ENCODE peak calls at places on chromosome X, in six cellular contexts. V is CD8-positive, alpha-beta memory T cell; D is GM12865; S is HepG2; W is CD8-positive, alpha-beta T cell; B is NB4. O is an unnamed sample.
A peak's percentile ranks its signal among the peaks of the same experiment; 100 is the strongest.

GRCh38 chrX:74535211-74535621 is 79.2 kb downstream of the RLIM start:
- DNase-seq in V (no peak), D (peak; percentile 35), S (peak; percentile 16), W (no peak), B (peak; percentile 81), O (peak; percentile 88)

GRCh38 chrX:132270021-132270420 is 50.8 kb upstream of the RAP2C start:
- DNase-seq in V (no peak), D (no peak), S (no peak), W (no peak), B (no peak), O (no peak)

GRCh38 chrX:118254611-118255010 is 91.3 kb upstream of the WDR44 start:
- DNase-seq in V (no peak), D (peak; percentile 61), S (peak; percentile 7), W (peak; percentile 38), B (peak; percentile 58), O (peak; percentile 75)

GRCh38 chrX:17634542-17635207 is 102.6 kb upstream of the SCML1 start:
- DNase-seq in V (no peak), D (no peak), S (no peak), W (no peak), B (no peak), O (no peak)

GRCh38 chrX:24647257-24648058 is at the start of gene PCYT1B:
- DNase-seq in V (peak; percentile 49), D (peak; percentile 5), S (no peak), W (peak; percentile 52), B (peak; percentile 85), O (peak; percentile 81)

GRCh38 chrX:105483011-105483410 is 262.5 kb upstream of the TEX13A start:
- DNase-seq in V (no peak), D (no peak), S (no peak), W (no peak), B (no peak), O (no peak)

GRCh38 chrX:1124531-1124930 is 87.9 kb downstream of the CRLF2 start:
- DNase-seq in V (no peak), D (no peak), S (no peak), W (no peak), B (no peak), O (no peak)

GRCh38 chrX:14927391-14927790 is 54.2 kb downstream of the MOSPD2 start:
- DNase-seq in V (no peak), D (no peak), S (no peak), W (no peak), B (no peak), O (no peak)

GRCh38 chrX:20231598-20231997 is 35.1 kb downstream of the RPS6KA3 start:
- DNase-seq in V (no peak), D (no peak), S (no peak), W (no peak), B (no peak), O (no peak)

GRCh38 chrX:105282077-105282476 is 61.6 kb upstream of the TEX13A start:
- DNase-seq in V (no peak), D (no peak), S (no peak), W (no peak), B (no peak), O (no peak)

GRCh38 chrX:1336331-1337143 is at the start of gene IL3RA:
- DNase-seq in V (no peak), D (peak; percentile 71), S (no peak), W (no peak), B (peak; percentile 92), O (no peak)

GRCh38 chrX:109890910-109891502 is 111.9 kb upstream of the TMEM164 start:
- DNase-seq in V (peak; percentile 29), D (peak; percentile 66), S (peak; percentile 43), W (peak; percentile 39), B (peak; percentile 79), O (peak; percentile 77)

GRCh38 chrX:119617511-119618164 is 11.4 kb upstream of the NKRF start:
- DNase-seq in V (no peak), D (peak; percentile 59), S (no peak), W (no peak), B (no peak), O (peak; percentile 40)

GRCh38 chrX:107686792-107687191 is 58.5 kb downstream of the PRPS1 start:
- DNase-seq in V (no peak), D (no peak), S (no peak), W (no peak), B (peak; percentile 48), O (no peak)

GRCh38 chrX:114584983-114585842 is 1.3 kb downstream of the HTR2C start:
- DNase-seq in V (no peak), D (no peak), S (no peak), W (no peak), B (no peak), O (no peak)

GRCh38 chrX:80432863-80433262 is 12.6 kb downstream of the TENT5D start:
- DNase-seq in V (no peak), D (no peak), S (no peak), W (no peak), B (peak; percentile 26), O (no peak)

GRCh38 chrX:72498782-72499181 is 73.9 kb downstream of the HDAC8 start:
- DNase-seq in V (no peak), D (peak; percentile 4), S (no peak), W (no peak), B (peak; percentile 66), O (peak; percentile 53)

GRCh38 chrX:45445745-45446412 is 245.2 kb upstream of the DIPK2B start:
- DNase-seq in V (no peak), D (no peak), S (no peak), W (no peak), B (peak; percentile 35), O (peak; percentile 44)

GRCh38 chrX:97740886-97741285 is 857.2 kb downstream of the RPA4 start:
- DNase-seq in V (no peak), D (no peak), S (no peak), W (no peak), B (no peak), O (no peak)

GRCh38 chrX:24229400-24229879 is 79.9 kb downstream of the ZFX start:
- DNase-seq in V (no peak), D (peak; percentile 28), S (no peak), W (no peak), B (no peak), O (no peak)

GRCh38 chrX:131066237-131066636 is 8.1 kb downstream of the ARHGAP36 start:
- DNase-seq in V (no peak), D (no peak), S (no peak), W (no peak), B (no peak), O (no peak)

GRCh38 chrX:131068945-131069719 is 11.0 kb downstream of the ARHGAP36 start:
- DNase-seq in V (no peak), D (peak; percentile 28), S (peak; percentile 10), W (no peak), B (no peak), O (peak; percentile 51)

GRCh38 chrX:131063613-131064012 is 5.5 kb downstream of the ARHGAP36 start:
- DNase-seq in V (no peak), D (no peak), S (no peak), W (no peak), B (no peak), O (no peak)

GRCh38 chrX:131067846-131068745 is 9.9 kb downstream of the ARHGAP36 start:
- DNase-seq in V (no peak), D (no peak), S (no peak), W (no peak), B (no peak), O (no peak)

GRCh38 chrX:131067216-131067615 is 9.1 kb downstream of the ARHGAP36 start:
- DNase-seq in V (no peak), D (no peak), S (no peak), W (no peak), B (no peak), O (no peak)
- H3K4me3 ChIP-seq in V (no peak overlapping the region), D (no peak overlapping the region), S (no peak overlapping the region), W (no peak overlapping the region), B (no peak overlapping the region), O (no peak overlapping the region)

GRCh38 chrX:136255543-136255942 is 4.3 kb upstream of the MAP7D3 start:
- DNase-seq in V (no peak), D (no peak), S (no peak), W (no peak), B (no peak), O (no peak)
- H3K4me3 ChIP-seq in V (no peak overlapping the region), D (no peak overlapping the region), S (no peak overlapping the region), W (no peak overlapping the region), B (no peak overlapping the region), O (no peak overlapping the region)

DNA sequence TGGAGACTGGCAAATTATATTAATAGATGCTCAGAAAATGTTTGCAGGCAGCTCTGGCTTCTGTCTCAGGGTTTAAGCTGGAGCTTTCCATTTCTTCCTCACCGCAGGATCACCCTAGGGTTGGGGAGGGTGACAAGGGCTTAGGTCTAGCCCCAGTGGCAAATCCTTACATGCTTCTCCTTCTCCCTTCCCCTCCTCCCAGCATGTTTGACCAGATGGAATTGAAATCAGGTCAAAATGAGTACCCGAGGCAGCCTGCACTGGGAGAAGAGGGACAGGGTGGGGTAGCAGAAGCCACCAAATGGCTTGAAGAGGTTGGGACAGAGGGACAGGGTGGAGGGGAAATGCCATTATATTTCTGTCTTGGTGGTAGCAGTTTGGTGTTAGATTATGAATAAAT is 1.6 kb downstream of the TMEM35A start:
- DNase-seq in V (no peak), D (no peak), S (no peak), W (no peak), B (no peak), O (no peak)
- H3K4me3 ChIP-seq in V (no peak overlapping the region), D (no peak overlapping the region), S (no peak overlapping the region), W (no peak overlapping the region), B (no peak overlapping the region), O (no peak overlapping the region)

GRCh38 chrX:11430266-11430665 is 137.1 kb downstream of the AMELX start:
- DNase-seq in V (no peak), D (no peak), S (no peak), W (no peak), B (no peak), O (no peak)

GRCh38 chrX:11429543-11430085 is 136.4 kb downstream of the AMELX start:
- DNase-seq in V (no peak), D (peak; percentile 35), S (no peak), W (no peak), B (no peak), O (no peak)

GRCh38 chrX:11424903-11425674 is 131.9 kb downstream of the AMELX start:
- DNase-seq in V (no peak), D (no peak), S (no peak), W (no peak), B (no peak), O (no peak)

GRCh38 chrX:11426712-11427081 is 133.5 kb downstream of the AMELX start:
- DNase-seq in V (no peak), D (no peak), S (no peak), W (no peak), B (no peak), O (no peak)

DNA sequence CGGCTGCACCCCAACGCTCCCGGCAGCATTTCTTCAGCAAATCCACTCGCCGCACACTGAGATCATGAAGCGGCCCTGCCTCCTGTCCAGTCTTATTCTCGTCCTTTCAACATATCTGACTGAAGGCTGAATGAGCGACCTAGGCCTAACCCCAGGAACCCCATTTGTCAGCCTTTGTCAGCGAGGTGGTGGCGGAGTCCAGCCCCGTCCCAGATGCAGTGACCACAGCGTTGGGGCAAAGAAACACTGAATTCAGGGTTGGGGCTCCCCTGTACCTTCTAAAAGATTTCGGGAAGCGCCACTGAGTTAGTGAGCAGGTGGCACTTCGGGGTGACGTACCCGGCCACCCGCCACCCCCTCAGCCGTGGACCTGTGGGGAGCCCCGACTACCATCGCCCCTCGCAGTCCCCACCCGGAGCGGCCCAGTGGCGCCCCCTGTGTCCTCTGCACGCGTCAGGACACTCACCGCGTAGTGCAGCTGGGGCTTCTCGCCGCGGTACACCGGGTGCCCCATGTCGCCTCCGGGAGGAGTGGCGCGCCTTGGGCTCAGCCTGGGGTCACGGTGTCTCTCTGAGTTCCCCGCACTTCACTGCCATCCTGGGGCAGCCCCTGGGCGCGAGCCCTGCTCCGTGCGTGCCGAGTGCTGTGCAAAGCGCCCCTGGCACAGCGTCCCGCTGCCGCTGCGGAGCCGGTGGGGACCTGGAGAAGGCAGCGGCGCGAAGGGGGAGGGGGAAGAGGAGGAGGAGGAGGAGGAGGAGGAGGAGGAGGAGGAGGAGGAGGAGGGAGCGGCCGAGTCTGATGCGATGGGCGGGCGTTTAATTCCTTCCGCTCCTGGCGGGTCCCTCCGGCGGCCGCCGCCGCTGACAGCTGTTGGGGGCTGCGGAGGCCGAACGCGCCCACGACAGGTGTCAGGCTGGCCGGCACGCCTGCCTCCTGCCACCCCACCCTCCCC is 134.1 kb downstream of the AMELX start:
- DNase-seq in V (no peak), D (peak; percentile 62), S (no peak), W (no peak), B (no peak), O (no peak)
- H3K4me3 ChIP-seq in V (no peak overlapping the region), D (peak overlapping the region; percentile 62), S (no peak overlapping the region), W (no peak overlapping the region), B (no peak overlapping the region), O (peak overlapping the region; percentile 26)